ENCODE peak calls at places on chromosomes 13 and 19, in seven cellular contexts. L is fibroblast of pulmonary artery; I is CD8-positive, alpha-beta T cell; B is kidney epithelial cell; H is progenitor cell of endocrine pancreas; R is bronchial epithelial cell; A is testis. D is an unnamed sample.
A peak's percentile ranks its signal among the peaks of the same experiment; 100 is the strongest.

GRCh38 chr19:5966215-5966614 is 11.7 kb downstream of the RANBP3 start:
- DNase-seq in L (peak; percentile 92), I (no peak), B (no peak), H (no peak), R (no peak), A (no peak), D (no peak)

GRCh38 chr13:95239293-95239692 is 62.0 kb downstream of the ABCC4 start:
- DNase-seq in L (no peak), I (no peak), B (no peak), H (no peak), R (no peak), A (no peak), D (no peak)

GRCh38 chr19:4951671-4952070 is 17.2 kb upstream of the KDM4B start:
- DNase-seq in L (no peak), I (no peak), B (no peak), H (no peak), R (no peak), A (no peak), D (no peak)

GRCh38 chr13:34942732-34943674 is 933 bp downstream of the NBEA start:
- DNase-seq in L (no peak), I (peak; percentile 11), B (no peak), H (peak; percentile 28), R (no peak), A (peak; percentile 50), D (peak; percentile 0)

GRCh38 chr13:76385606-76386005 is 500.6 kb downstream of the KCTD12 start:
- DNase-seq in L (no peak), I (no peak), B (no peak), H (no peak), R (peak; percentile 38), A (no peak), D (no peak)

GRCh38 chr13:104206450-104207044 is 1140.3 kb upstream of the SLC10A2 start:
- DNase-seq in L (no peak), I (no peak), B (no peak), H (no peak), R (no peak), A (no peak), D (no peak)

GRCh38 chr13:100608906-100609305 is 20.3 kb upstream of the GGACT start:
- DNase-seq in L (peak; percentile 22), I (no peak), B (no peak), H (no peak), R (no peak), A (no peak), D (no peak)

GRCh38 chr13:59861676-59862075 is 302.1 kb downstream of the DIAPH3 start:
- DNase-seq in L (peak; percentile 39), I (no peak), B (no peak), H (no peak), R (no peak), A (no peak), D (no peak)

GRCh38 chr19:53947624-53948023 is 15.1 kb upstream of the CACNG8 start:
- DNase-seq in L (peak; percentile 36), I (no peak), B (no peak), H (no peak), R (no peak), A (no peak), D (no peak)

GRCh38 chr13:111076156-111077013 is 38.7 kb upstream of the ARHGEF7 start:
- DNase-seq in L (no peak), I (no peak), B (no peak), H (no peak), R (no peak), A (no peak), D (no peak)

GRCh38 chr13:109146912-109147624 is 517.7 kb downstream of the MYO16 start:
- DNase-seq in L (peak; percentile 80), I (no peak), B (no peak), H (no peak), R (peak; percentile 98), A (no peak), D (no peak)

GRCh38 chr13:87671031-87671823 is at the start of gene SLITRK5:
- DNase-seq in L (peak; percentile 53), I (peak; percentile 67), B (no peak), H (peak; percentile 81), R (peak; percentile 52), A (peak; percentile 86), D (peak; percentile 46)

GRCh38 chr13:39712626-39713025 is 57.2 kb downstream of the COG6 start:
- DNase-seq in L (no peak), I (no peak), B (no peak), H (no peak), R (peak; percentile 93), A (no peak), D (no peak)

GRCh38 chr19:33284146-33284643 is 18.1 kb downstream of the CEBPA start:
- DNase-seq in L (no peak), I (no peak), B (no peak), H (no peak), R (no peak), A (no peak), D (no peak)

GRCh38 chr13:108963276-108963810 is 333.9 kb downstream of the MYO16 start:
- DNase-seq in L (no peak), I (no peak), B (no peak), H (no peak), R (no peak), A (no peak), D (no peak)

GRCh38 chr13:37870895-37871550 is 1.5 kb upstream of the TRPC4 start:
- DNase-seq in L (peak; percentile 77), I (no peak), B (peak; percentile 25), H (no peak), R (peak; percentile 33), A (no peak), D (no peak)

GRCh38 chr13:111972261-111972780 is 94.6 kb upstream of the SOX1 start:
- DNase-seq in L (no peak), I (no peak), B (no peak), H (no peak), R (no peak), A (no peak), D (no peak)

GRCh38 chr13:101111894-101112293 is 304.4 kb downstream of the NALCN start:
- DNase-seq in L (no peak), I (no peak), B (no peak), H (no peak), R (peak; percentile 7), A (no peak), D (no peak)

GRCh38 chr13:95360464-95361097 is 59.3 kb upstream of the ABCC4 start:
- DNase-seq in L (peak; percentile 13), I (no peak), B (no peak), H (no peak), R (no peak), A (no peak), D (no peak)

GRCh38 chr13:66313408-66313807 is 916.7 kb downstream of the PCDH9 start:
- DNase-seq in L (peak; percentile 90), I (no peak), B (no peak), H (no peak), R (no peak), A (no peak), D (no peak)

GRCh38 chr19:35373492-35373891 is 2.6 kb downstream of the GPR42 start:
- DNase-seq in L (no peak), I (no peak), B (no peak), H (no peak), R (no peak), A (no peak), D (no peak)

GRCh38 chr19:1074512-1075283 is 7.7 kb downstream of the ARHGAP45 start:
- DNase-seq in L (no peak), I (peak; percentile 99), B (no peak), H (no peak), R (no peak), A (peak; percentile 71), D (peak; percentile 98)

GRCh38 chr13:26785845-26786630 is 25.5 kb upstream of the GPR12 start:
- DNase-seq in L (no peak), I (peak; percentile 52), B (no peak), H (no peak), R (no peak), A (no peak), D (peak; percentile 52)

GRCh38 chr19:50419580-50420035 is 870 bp downstream of the SPIB start:
- DNase-seq in L (no peak), I (no peak), B (no peak), H (no peak), R (no peak), A (no peak), D (no peak)
- TF ChIP-seq CTCF in L (no peak), I (no peak), B (no peak), H (no peak), R (no peak), A (no peak), D (no peak)

DNA sequence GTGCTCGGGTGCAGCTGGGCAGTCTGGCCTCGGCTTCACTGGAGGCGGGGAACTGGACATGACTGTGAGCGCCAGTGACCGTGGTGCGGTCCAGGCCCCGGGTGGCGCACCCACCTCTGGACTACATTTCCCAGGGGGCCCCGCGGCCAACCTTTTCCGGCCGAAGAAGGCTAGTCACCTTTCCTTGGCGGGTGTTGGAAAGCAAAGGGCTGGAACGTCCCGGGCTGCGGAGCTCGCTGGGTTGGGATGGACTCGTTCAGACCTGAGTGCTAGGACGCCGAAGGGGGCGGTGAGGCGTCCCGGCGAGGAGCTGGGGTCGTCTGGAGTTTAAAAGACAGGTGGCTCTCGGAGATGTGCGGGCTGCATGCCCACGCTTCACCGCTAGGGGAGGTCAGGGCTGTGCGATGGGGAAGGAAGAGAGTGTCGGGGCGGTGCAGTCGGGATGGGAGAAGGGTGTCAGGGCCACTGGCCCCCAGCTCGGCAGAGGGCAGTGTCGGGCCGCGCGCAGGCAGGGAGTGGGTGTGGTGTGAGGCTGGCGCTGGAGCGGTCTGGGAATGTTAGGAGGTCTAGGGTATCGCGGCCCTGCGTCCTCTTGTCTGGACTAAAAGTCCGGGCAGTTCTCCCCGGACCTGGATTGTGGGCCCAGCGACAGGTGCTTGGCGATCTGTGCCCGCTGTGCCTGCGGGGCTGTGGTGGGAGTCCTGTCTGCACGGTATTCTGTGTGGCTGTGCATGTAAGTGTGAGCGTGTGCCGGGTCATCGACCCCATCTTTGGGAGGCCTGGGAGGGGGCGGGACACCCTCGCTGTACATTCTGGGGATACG is 57.1 kb downstream of the ZNF568 start:
- DNase-seq in L (peak; percentile 75), I (peak; percentile 81), B (peak; percentile 38), H (no peak), R (peak; percentile 56), A (peak; percentile 90), D (peak; percentile 74)
- TF ChIP-seq CTCF in L (peak; percentile 63), I (no peak), B (peak; percentile 89), H (peak; percentile 14), R (peak; percentile 92), A (peak; percentile 72), D (peak; percentile 97)

DNA sequence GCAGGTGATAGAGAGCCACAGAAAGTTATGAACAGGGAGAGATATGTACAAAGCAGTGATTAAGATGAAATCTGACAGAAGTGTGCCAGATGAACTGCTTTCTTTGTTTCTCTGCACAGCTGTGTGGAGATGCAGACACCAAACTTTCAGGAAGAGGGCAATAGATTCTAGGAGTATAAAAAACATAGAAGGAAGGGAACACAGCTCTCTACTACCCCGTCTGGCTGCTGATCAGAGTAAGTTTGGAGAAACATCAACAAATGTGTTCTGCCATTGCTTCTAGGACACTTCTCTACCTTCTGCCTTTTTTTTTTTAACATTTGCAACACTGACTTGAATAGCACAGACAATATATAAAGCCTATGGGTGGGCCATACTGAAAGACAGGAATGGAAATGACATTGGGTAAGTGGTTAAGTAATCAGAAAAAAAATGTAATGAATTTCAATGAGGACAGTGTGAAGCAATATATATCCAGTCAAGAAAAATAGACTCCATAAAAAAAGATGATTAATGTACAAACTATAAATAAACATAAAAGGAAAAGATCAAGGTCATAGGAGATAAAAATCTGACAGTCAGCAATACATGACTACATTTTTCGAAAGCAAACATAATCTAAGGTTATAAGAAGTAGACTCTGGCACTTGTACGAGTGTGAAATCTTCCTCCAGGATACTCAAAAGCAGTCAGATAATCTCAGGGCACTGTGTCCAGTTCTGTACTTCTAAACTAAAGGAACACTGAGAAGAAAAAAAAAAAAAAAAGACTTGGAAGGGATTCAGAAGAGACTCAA is 21.4 kb downstream of the NUFIP1 start:
- DNase-seq in L (peak; percentile 63), I (no peak), B (no peak), H (no peak), R (no peak), A (no peak), D (no peak)
- TF ChIP-seq CTCF in L (peak; percentile 56), I (no peak), B (peak; percentile 26), H (no peak), R (no peak), A (no peak), D (no peak)

GRCh38 chr19:44729516-44730033 is 18.9 kb upstream of the BCL3 start:
- DNase-seq in L (no peak), I (no peak), B (no peak), H (no peak), R (no peak), A (no peak), D (no peak)
- TF ChIP-seq CTCF in L (no peak), I (no peak), B (no peak), H (no peak), R (no peak), A (no peak), D (no peak)